ENCODE peak calls at places on chromosome 7, in four cellular contexts. O is endothelial cell, C is A549, M is lower leg skin. L is an unnamed sample.

GRCh38 chr7:78039791-78040776 is 241.5 kb downstream of the PHTF2 start:
- DNase-seq in M (no peak), C (peak), O (peak), L (no peak)

GRCh38 chr7:45890902-45891461 is 2.7 kb downstream of the IGFBP1 start:
- DNase-seq in M (no peak), C (no peak), O (no peak), L (no peak)

GRCh38 chr7:6307762-6308161 is 35.3 kb upstream of the CYTH3 start:
- DNase-seq in M (no peak), C (no peak), O (no peak), L (no peak)

GRCh38 chr7:83271212-83272099 is 108.8 kb upstream of the PCLO start:
- DNase-seq in O (no peak), C (no peak), M (no peak), L (no peak)

GRCh38 chr7:53600296-53600695 is 564.9 kb downstream of the POM121L12 start:
- DNase-seq in O (no peak), C (no peak), M (no peak), L (no peak)

GRCh38 chr7:1430056-1430845 is 29.0 kb downstream of the MICALL2 start:
- DNase-seq in C (no peak), M (no peak), O (no peak), L (no peak)

GRCh38 chr7:119219663-119220062 is 995.2 kb downstream of the ANKRD7 start:
- DNase-seq in M (no peak), O (no peak), C (no peak), L (no peak)

GRCh38 chr7:2403718-2404648 is 572 bp downstream of the CHST12 start:
- DNase-seq in O (peak), M (no peak), C (peak), L (peak)

GRCh38 chr7:102321351-102322201 is 34.7 kb downstream of the SPDYE6 start:
- DNase-seq in C (no peak), O (peak), M (no peak), L (no peak)

GRCh38 chr7:51242881-51243518 is 73.6 kb downstream of the COBL start:
- DNase-seq in O (no peak), M (no peak), C (no peak), L (no peak)

GRCh38 chr7:4024133-4024532 is 658.0 kb upstream of the FOXK1 start:
- DNase-seq in M (no peak), C (no peak), O (no peak), L (no peak)

GRCh38 chr7:38007096-38007495 is 86.7 kb downstream of the EPDR1 start:
- DNase-seq in O (no peak), C (no peak), M (no peak), L (no peak)

GRCh38 chr7:3194501-3195141 is 106.4 kb upstream of the SDK1 start:
- DNase-seq in M (no peak), C (peak), O (no peak), L (no peak)

GRCh38 chr7:100119701-100120517 is 475 bp downstream of the CNPY4 start:
- DNase-seq in M (peak), C (peak), O (peak), L (peak)

GRCh38 chr7:145036592-145037386 is 200.9 kb upstream of the TPK1 start:
- DNase-seq in C (peak), M (peak), O (peak), L (no peak)

GRCh38 chr7:131556055-131556911 is at the start of gene PODXL:
- DNase-seq in C (peak), M (peak), O (peak), L (no peak)

GRCh38 chr7:2761131-2761624 is 73.2 kb downstream of the AMZ1 start:
- DNase-seq in O (no peak), M (no peak), C (no peak), L (no peak)

GRCh38 chr7:84204655-84205054 is 10.1 kb upstream of the SEMA3A start:
- DNase-seq in C (no peak), M (no peak), O (no peak), L (no peak)

GRCh38 chr7:1311406-1312097 is 78.9 kb downstream of the UNCX start:
- DNase-seq in O (no peak), M (no peak), C (no peak), L (no peak)

GRCh38 chr7:45122975-45123860 is 11.7 kb upstream of the TBRG4 start:
- DNase-seq in C (no peak), O (no peak), M (no peak), L (no peak)

GRCh38 chr7:33733865-33734650 is 171.3 kb upstream of the BMPER start:
- DNase-seq in C (no peak), M (no peak), O (no peak), L (no peak)

GRCh38 chr7:54116956-54117355 is 425.2 kb upstream of the VSTM2A start:
- DNase-seq in O (no peak), C (no peak), M (no peak), L (no peak)

GRCh38 chr7:33529070-33529469 is 376.3 kb upstream of the BMPER start:
- DNase-seq in C (no peak), M (no peak), O (no peak), L (no peak)

GRCh38 chr7:71829499-71829898 is 582.6 kb downstream of the CALN1 start:
- DNase-seq in O (no peak), C (no peak), M (no peak), L (no peak)

GRCh38 chr7:47483604-47484273 is 98.2 kb downstream of the TNS3 start:
- DNase-seq in M (no peak), C (no peak), O (peak), L (no peak)

GRCh38 chr7:155857141-155857540 is 44.9 kb upstream of the SHH start:
- DNase-seq in O (no peak), M (no peak), C (no peak), L (no peak)

GRCh38 chr7:81608748-81609382 is 161.0 kb downstream of the HGF start:
- DNase-seq in O (no peak), C (peak), M (no peak), L (no peak)

GRCh38 chr7:48289661-48290060 is 118.4 kb downstream of the ABCA13 start:
- DNase-seq in O (no peak), C (no peak), M (no peak), L (no peak)

GRCh38 chr7:82050134-82050533 is 280.3 kb upstream of the HGF start:
- DNase-seq in O (no peak), M (no peak), C (peak), L (no peak)

GRCh38 chr7:100568936-100569844 is 4.5 kb downstream of the SAP25 start:
- DNase-seq in O (peak), M (no peak), C (no peak), L (peak)

GRCh38 chr7:69736411-69736810 is 138.1 kb downstream of the AUTS2 start:
- DNase-seq in O (no peak), M (no peak), C (no peak), L (no peak)

GRCh38 chr7:47693161-47693740 is 111.3 kb upstream of the TNS3 start:
- DNase-seq in C (no peak), O (no peak), M (no peak), L (no peak)

GRCh38 chr7:20797174-20798080 is 10.7 kb upstream of the SP8 start:
- DNase-seq in O (no peak), M (peak), C (peak), L (no peak)

GRCh38 chr7:155372782-155373358 is 75.2 kb downstream of the INSIG1 start:
- DNase-seq in M (no peak), O (no peak), C (no peak), L (no peak)

GRCh38 chr7:138074121-138074520 is 2.1 kb upstream of the AKR1D1 start:
- DNase-seq in C (no peak), M (no peak), O (no peak), L (no peak)

GRCh38 chr7:104643587-104644217 is 315.3 kb downstream of the LHFPL3 start:
- DNase-seq in C (peak), O (peak), M (no peak), L (no peak)
- TF ChIP-seq CTCF in C (peak), O (peak), M (no peak), L (no peak)

GRCh38 chr7:151863386-151864079 is 13.4 kb downstream of the PRKAG2 start:
- DNase-seq in O (no peak), C (no peak), M (no peak), L (no peak)
- TF ChIP-seq CTCF in O (no peak), C (peak), M (no peak), L (no peak)

DNA sequence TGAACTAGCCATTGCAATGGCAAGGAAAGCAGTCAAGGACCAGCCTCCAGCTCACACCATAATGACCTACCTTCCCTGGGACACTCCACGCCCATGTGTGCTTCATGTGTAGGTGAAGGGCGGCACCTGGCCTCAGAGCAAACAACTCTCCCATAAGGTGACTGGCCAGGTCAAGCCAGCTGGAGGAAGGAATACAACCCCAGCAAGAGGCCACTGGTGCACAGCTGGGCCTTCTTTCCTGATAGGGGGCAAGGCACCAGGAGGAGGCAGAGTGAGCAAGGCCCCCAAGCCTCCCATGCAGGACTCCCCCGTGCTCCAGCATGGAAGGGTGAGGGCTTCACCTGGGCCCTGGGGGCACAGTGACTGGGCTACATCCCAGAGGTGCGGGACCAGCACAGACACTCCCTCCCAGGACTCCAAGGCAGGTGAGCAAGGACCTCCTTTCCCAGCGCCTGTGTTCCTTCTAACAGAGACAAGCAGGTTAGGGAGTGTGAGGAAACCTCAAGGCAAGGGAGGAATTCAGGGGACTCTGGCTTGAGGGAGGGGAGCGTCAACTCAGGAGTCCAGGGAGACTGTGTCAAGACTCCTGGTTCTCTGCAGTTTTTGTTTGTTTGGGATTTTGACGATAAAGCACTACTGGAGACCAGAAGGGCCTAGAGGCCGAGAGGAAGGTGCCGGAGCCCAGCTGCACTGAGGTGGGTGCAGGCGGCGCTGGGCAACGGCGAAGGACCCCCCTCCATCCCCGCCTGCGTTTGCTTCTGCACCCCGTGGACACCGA is 1.7 kb downstream of the PTPRN2 start:
- DNase-seq in O (no peak), C (no peak), M (no peak), L (no peak)
- TF ChIP-seq CTCF in O (no peak), C (no peak), M (no peak), L (no peak)

GRCh38 chr7:108225531-108226181 is 95.5 kb upstream of the LAMB4 start:
- DNase-seq in C (no peak), O (no peak), M (no peak), L (no peak)
- TF ChIP-seq CTCF in C (no peak), O (no peak), M (no peak), L (no peak)

DNA sequence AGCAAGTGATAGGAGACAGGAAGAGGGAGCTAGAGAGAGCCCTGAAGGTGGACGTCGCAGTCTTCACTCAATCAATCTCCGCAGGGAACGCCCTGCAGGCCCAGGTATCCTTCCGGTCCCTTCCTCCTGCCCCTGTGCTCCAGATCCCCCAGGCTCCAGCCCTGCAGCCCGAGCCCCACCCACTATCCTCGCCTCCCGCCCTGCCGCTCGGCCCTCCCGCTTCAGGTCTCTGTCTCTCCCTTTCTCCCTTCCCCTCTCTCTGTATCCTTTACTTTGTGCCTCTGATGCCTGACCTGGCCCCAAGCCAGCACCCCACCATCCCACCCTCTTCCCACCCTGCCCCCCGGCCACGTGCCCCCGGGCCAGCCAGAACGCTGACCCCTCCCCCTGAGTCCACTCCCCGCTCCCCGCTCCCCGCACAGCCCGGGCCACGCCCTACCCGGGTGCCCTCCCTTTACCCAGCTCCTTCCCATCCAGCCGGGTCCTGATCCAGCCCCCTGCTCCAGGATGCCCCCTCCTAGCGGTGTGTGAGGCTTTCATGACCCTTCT is 127.7 kb downstream of the UBE2H start:
- DNase-seq in C (peak), O (peak), M (no peak), L (no peak)
- TF ChIP-seq CTCF in C (peak), O (no peak), M (no peak), L (no peak)

GRCh38 chr7:64691831-64692230 is 25.9 kb downstream of the ZNF107 start:
- DNase-seq in C (no peak), O (no peak), M (no peak), L (no peak)
- TF ChIP-seq CTCF in C (no peak), O (no peak), M (no peak), L (no peak)

DNA sequence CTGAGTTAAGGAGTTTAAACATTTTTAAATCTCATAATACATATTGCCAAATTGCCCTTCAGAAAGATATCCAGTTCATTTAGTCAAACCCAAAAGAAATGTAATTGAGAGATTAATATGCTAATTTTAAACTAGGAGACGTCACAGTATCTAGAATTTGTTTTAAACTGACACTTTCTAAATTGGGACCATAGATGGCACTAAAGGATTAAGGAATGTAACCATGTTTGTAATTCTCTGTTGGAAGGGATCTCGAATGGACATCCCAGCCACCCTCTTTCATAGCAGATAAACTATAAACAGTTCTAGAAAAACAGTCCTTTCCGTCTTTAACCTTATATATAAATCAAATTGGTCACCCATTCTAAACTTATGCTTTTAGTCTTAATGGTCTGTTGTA is 30.0 kb upstream of the SAMD9L start:
- DNase-seq in C (peak), O (no peak), M (no peak), L (no peak)
- TF ChIP-seq CTCF in C (peak), O (no peak), M (no peak), L (peak)

GRCh38 chr7:135160858-135161653 is 9.5 kb downstream of the CYREN start:
- DNase-seq in C (no peak), M (no peak), O (no peak), L (no peak)
- TF ChIP-seq CTCF in C (no peak), M (no peak), O (no peak), L (no peak)

GRCh38 chr7:41771717-41772116 is 68.8 kb upstream of the INHBA start:
- DNase-seq in M (no peak), C (no peak), O (no peak), L (no peak)
- TF ChIP-seq CTCF in M (no peak), C (no peak), O (no peak), L (no peak)

GRCh38 chr7:74656911-74657691 is 417 bp upstream of the GTF2I start:
- DNase-seq in O (peak), M (peak), C (peak), L (peak)
- TF ChIP-seq CTCF in O (no peak), M (no peak), C (no peak), L (no peak)

L was measured in right atrium auricular region.